ENCODE peak calls at places on chromosomes 7 and 10, in seven cellular contexts. L is ovary, K is stomach, U is body of pancreas, A is thyroid gland, Z is adrenal gland, X is esophagus muscularis mucosa. B is an unnamed sample.

GRCh38 chr10:18142151-18142550 is 1.9 kb downstream of the CACNB2 start:
- DNase-seq in L (no peak), K (no peak), U (no peak), A (no peak), Z (no peak), X (no peak), B (no peak)

GRCh38 chr7:114820993-114821945 is 100.6 kb upstream of the MDFIC start:
- DNase-seq in L (no peak), K (no peak), U (no peak), A (peak; percentile 20), Z (no peak), X (no peak), B (no peak)

GRCh38 chr10:3563298-3563697 is 221.7 kb downstream of the KLF6 start:
- DNase-seq in L (no peak), K (no peak), U (no peak), A (no peak), Z (no peak), X (peak; percentile 72), B (no peak)

GRCh38 chr7:140810830-140811556 is 113.7 kb downstream of the BRAF start:
- DNase-seq in L (no peak), K (peak; percentile 59), U (peak; percentile 61), A (peak; percentile 50), Z (peak; percentile 60), X (peak; percentile 92), B (no peak)

GRCh38 chr10:43594944-43595589 is 11.2 kb upstream of the ZNF485 start:
- DNase-seq in L (no peak), K (peak; percentile 46), U (peak; percentile 22), A (no peak), Z (peak; percentile 40), X (peak; percentile 89), B (no peak)

GRCh38 chr10:86291616-86292340 is 74.8 kb downstream of the GRID1 start:
- DNase-seq in L (no peak), K (peak; percentile 17), U (peak; percentile 5), A (no peak), Z (no peak), X (no peak), B (no peak)

GRCh38 chr7:50355817-50356178 is 51.3 kb downstream of the IKZF1 start:
- DNase-seq in L (no peak), K (no peak), U (no peak), A (no peak), Z (no peak), X (no peak), B (no peak)

GRCh38 chr7:81468516-81468915 is 301.3 kb downstream of the HGF start:
- DNase-seq in L (no peak), K (no peak), U (no peak), A (no peak), Z (no peak), X (no peak), B (no peak)

GRCh38 chr10:133335238-133336122 is 1.2 kb downstream of the CALY start:
- DNase-seq in L (peak; percentile 81), K (peak; percentile 48), U (peak; percentile 63), A (peak; percentile 55), Z (peak; percentile 58), X (no peak), B (peak; percentile 47)

GRCh38 chr10:108439397-108439796 is 1274.9 kb upstream of the SORCS1 start:
- DNase-seq in L (no peak), K (no peak), U (no peak), A (no peak), Z (no peak), X (no peak), B (no peak)

GRCh38 chr7:102304668-102305067 is 18.0 kb downstream of the SH2B2 start:
- DNase-seq in L (no peak), K (no peak), U (no peak), A (no peak), Z (peak; percentile 51), X (no peak), B (no peak)

GRCh38 chr10:6659451-6659850 is 79.4 kb upstream of the PRKCQ start:
- DNase-seq in L (no peak), K (no peak), U (no peak), A (no peak), Z (no peak), X (no peak), B (no peak)

GRCh38 chr10:68184546-68184945 is 47.4 kb downstream of the ATOH7 start:
- DNase-seq in L (no peak), K (no peak), U (no peak), A (no peak), Z (peak; percentile 33), X (no peak), B (no peak)

GRCh38 chr10:114026189-114027040 is 17.3 kb upstream of the ADRB1 start:
- DNase-seq in L (no peak), K (no peak), U (no peak), A (no peak), Z (no peak), X (no peak), B (no peak)

GRCh38 chr7:11203688-11204087 is 230.0 kb downstream of the PHF14 start:
- DNase-seq in L (no peak), K (no peak), U (no peak), A (no peak), Z (no peak), X (no peak), B (no peak)

GRCh38 chr10:17544465-17544864 is 72.7 kb downstream of the HACD1 start:
- DNase-seq in L (no peak), K (no peak), U (no peak), A (no peak), Z (no peak), X (no peak), B (no peak)

GRCh38 chr7:78149787-78150186 is 351.2 kb downstream of the PHTF2 start:
- DNase-seq in L (no peak), K (no peak), U (no peak), A (no peak), Z (no peak), X (no peak), B (no peak)

GRCh38 chr10:103919648-103920025 is 1.7 kb upstream of the STN1 start:
- DNase-seq in L (no peak), K (no peak), U (no peak), A (no peak), Z (no peak), X (no peak), B (no peak)

GRCh38 chr10:44873156-44873555 is 38.0 kb upstream of the TMEM72 start:
- DNase-seq in L (no peak), K (no peak), U (peak; percentile 45), A (no peak), Z (no peak), X (no peak), B (no peak)

GRCh38 chr7:5428470-5429252 is 5.0 kb upstream of the TNRC18 start:
- DNase-seq in L (peak; percentile 79), K (peak; percentile 70), U (peak; percentile 73), A (peak; percentile 72), Z (peak; percentile 82), X (peak; percentile 96), B (peak; percentile 85)
- H3K4me3 ChIP-seq in L (peak overlapping the region; percentile 94), K (peak overlapping the region; percentile 84), U (peak overlapping the region; percentile 96), A (no peak overlapping the region), Z (no peak overlapping the region), X (peak overlapping the region; percentile 94), B (peak overlapping the region; percentile 67)

GRCh38 chr10:73095479-73096021 is 1.1 kb downstream of the P4HA1 start:
- DNase-seq in L (peak; percentile 63), K (peak; percentile 36), U (peak; percentile 43), A (peak; percentile 60), Z (peak; percentile 77), X (no peak), B (peak; percentile 59)

GRCh38 chr10:73096452-73097304 is at the start of gene P4HA1:
- DNase-seq in L (peak; percentile 99), K (peak; percentile 99), U (peak; percentile 100), A (peak; percentile 100), Z (peak; percentile 100), X (peak; percentile 100), B (peak; percentile 100)

GRCh38 chr10:73094986-73095478 is 1.6 kb downstream of the P4HA1 start:
- DNase-seq in L (no peak), K (no peak), U (no peak), A (no peak), Z (no peak), X (no peak), B (no peak)

GRCh38 chr10:73097305-73097670 is 622 bp upstream of the P4HA1 start:
- DNase-seq in L (no peak), K (no peak), U (no peak), A (no peak), Z (no peak), X (no peak), B (no peak)

GRCh38 chr10:73096041-73096451 is 620 bp downstream of the P4HA1 start:
- DNase-seq in L (peak; percentile 78), K (peak; percentile 75), U (peak; percentile 67), A (peak; percentile 69), Z (peak; percentile 82), X (peak; percentile 92), B (peak; percentile 73)
- TF ChIP-seq POLR2A in L (no peak), K (peak; percentile 25), U (no peak), A (peak; percentile 42), Z (peak; percentile 48), X (peak; percentile 41), B (no peak)

GRCh38 chr7:7516156-7516555 is 19.5 kb downstream of the COL28A1 start:
- DNase-seq in L (no peak), K (no peak), U (no peak), A (no peak), Z (no peak), X (no peak), B (no peak)

GRCh38 chr7:7517661-7518236 is 17.9 kb downstream of the COL28A1 start:
- DNase-seq in L (no peak), K (no peak), U (no peak), A (no peak), Z (no peak), X (no peak), B (no peak)

GRCh38 chr7:7519528-7519927 is 16.1 kb downstream of the COL28A1 start:
- DNase-seq in L (no peak), K (no peak), U (no peak), A (no peak), Z (no peak), X (no peak), B (no peak)

GRCh38 chr7:7512861-7513597 is 22.6 kb downstream of the COL28A1 start:
- DNase-seq in L (no peak), K (no peak), U (no peak), A (no peak), Z (no peak), X (no peak), B (no peak)

GRCh38 chr7:7516662-7517061 is 19.0 kb downstream of the COL28A1 start:
- DNase-seq in L (no peak), K (no peak), U (no peak), A (no peak), Z (no peak), X (no peak), B (no peak)
- H3K27me3 ChIP-seq in L (no peaks in the 10 kb centered on the region), K (no peaks in the 10 kb centered on the region), U (no peaks in the 10 kb centered on the region), A (no peaks in the 10 kb centered on the region), Z (no peaks in the 10 kb centered on the region), X (no peaks in the 10 kb centered on the region), B (no peaks in the 10 kb centered on the region)

DNA sequence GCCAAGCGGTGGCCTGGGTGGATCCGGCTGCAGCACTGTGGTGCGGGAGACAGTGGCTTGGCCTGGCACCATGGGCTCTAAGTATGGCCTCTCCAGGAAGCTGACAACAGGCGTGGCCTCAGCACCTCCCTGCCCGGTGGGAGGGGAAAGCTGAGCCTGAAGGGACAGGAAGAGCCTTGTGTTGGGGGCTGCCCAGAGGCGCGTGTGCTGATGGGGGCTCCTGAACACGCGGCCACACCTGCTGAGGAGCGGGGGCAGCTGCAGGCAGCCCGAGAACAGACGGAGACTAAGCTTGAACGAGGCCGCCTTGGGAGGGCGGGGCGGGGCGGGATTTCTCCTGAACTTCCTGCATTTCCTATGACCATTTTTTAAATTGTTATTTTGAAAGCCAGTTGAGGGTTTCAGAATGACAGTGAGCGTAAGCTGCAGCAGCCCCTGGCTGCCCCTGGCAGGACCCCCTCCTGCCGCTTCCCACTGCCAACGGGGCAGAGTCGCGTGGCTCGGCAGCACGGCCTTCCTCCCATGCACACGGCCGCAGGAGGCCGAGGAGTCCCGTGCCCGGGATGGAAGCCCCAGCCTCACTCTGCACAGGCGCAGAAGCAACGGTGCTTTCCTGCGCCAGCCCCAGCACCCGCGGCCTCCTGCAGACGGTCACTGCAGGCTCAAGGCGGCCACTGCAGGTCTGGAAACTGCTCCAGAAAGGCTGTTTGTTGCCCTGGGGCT is 43.2 kb downstream of the DPYSL4 start:
- DNase-seq in L (peak; percentile 71), K (peak; percentile 30), U (no peak), A (no peak), Z (peak; percentile 62), X (no peak), B (no peak)
- H3K4me3 ChIP-seq in L (peak overlapping the region; percentile 24), K (peak overlapping the region; percentile 34), U (no peak overlapping the region), A (no peak overlapping the region), Z (no peak overlapping the region), X (peak overlapping the region; percentile 33), B (peak overlapping the region; percentile 4)